ENCODE peak calls at places on chromosome 15, in four cellular contexts. D is CD8-positive, alpha-beta T cell; X is right atrium auricular region; M is heart left ventricle. H is an unnamed sample. For H3K4me1, the result is how much of the 10 kb centered on the place peaks cover.

GRCh38 chr15:31238906-31239305 is 87.7 kb upstream of the KLF13 start:
- DNase-seq in M (no peak), X (no peak), D (no peak), H (no peak)

GRCh38 chr15:68829068-68829467 is 8.4 kb upstream of the ANP32A start:
- DNase-seq in X (no peak), D (peak), M (no peak), H (peak)

GRCh38 chr15:67506775-67507747 is 13.9 kb upstream of the C15orf61 start:
- DNase-seq in M (no peak), D (no peak), X (no peak), H (no peak)

GRCh38 chr15:101295607-101296225 is 668 bp upstream of the SNRPA1 start:
- DNase-seq in M (no peak), D (no peak), X (no peak), H (peak)

GRCh38 chr15:92984161-92984560 is 84.0 kb downstream of the CHD2 start:
- DNase-seq in M (no peak), D (no peak), X (no peak), H (no peak)

GRCh38 chr15:93233710-93234109 is 144.7 kb upstream of the RGMA start:
- DNase-seq in D (no peak), M (no peak), X (no peak), H (no peak)

GRCh38 chr15:84685304-84685703 is 27.3 kb upstream of the NMB start:
- DNase-seq in D (no peak), M (no peak), X (peak), H (no peak)

GRCh38 chr15:25439456-25439836 is 622 bp upstream of the UBE3A start:
- DNase-seq in X (no peak), D (no peak), M (no peak), H (peak)

GRCh38 chr15:86178845-86179244 is 99.2 kb downstream of the AGBL1 start:
- DNase-seq in X (no peak), D (no peak), M (no peak), H (no peak)

GRCh38 chr15:48250640-48251076 is 44.6 kb downstream of the SLC12A1 start:
- DNase-seq in X (no peak), M (no peak), D (no peak), H (peak)

GRCh38 chr15:35741881-35742280 is 195.9 kb upstream of the DPH6 start:
- DNase-seq in D (no peak), X (no peak), M (no peak), H (no peak)

GRCh38 chr15:33068531-33068990 is 126.0 kb downstream of the FMN1 start:
- DNase-seq in X (no peak), M (no peak), D (no peak), H (peak)

GRCh38 chr15:90552162-90552928 is 22.6 kb downstream of the CRTC3 start:
- DNase-seq in X (no peak), M (no peak), D (no peak), H (no peak)

GRCh38 chr15:89469331-89470107 is 26.9 kb downstream of the RHCG start:
- DNase-seq in D (no peak), X (no peak), M (no peak), H (peak)

GRCh38 chr15:81033508-81033907 is 32.8 kb downstream of the TLNRD1 start:
- DNase-seq in M (no peak), X (no peak), D (no peak), H (no peak)

GRCh38 chr15:22795206-22796063 is 9.0 kb downstream of the NIPA1 start:
- DNase-seq in D (no peak), X (no peak), M (no peak), H (no peak)

GRCh38 chr15:88810449-88810848 is 7.2 kb downstream of the ACAN start:
- DNase-seq in X (no peak), D (no peak), M (no peak), H (no peak)

GRCh38 chr15:46229263-46229662 is 594.4 kb downstream of the SQOR start:
- DNase-seq in M (no peak), D (no peak), X (no peak), H (no peak)

GRCh38 chr15:68774521-68775293 is 46.0 kb downstream of the ANP32A start:
- DNase-seq in M (no peak), X (no peak), D (no peak), H (no peak)

GRCh38 chr15:35674873-35675781 is 129.2 kb upstream of the DPH6 start:
- DNase-seq in M (no peak), X (no peak), D (no peak), H (no peak)

GRCh38 chr15:58524247-58524646 is 92.5 kb downstream of the LIPC start:
- DNase-seq in X (no peak), D (no peak), M (no peak), H (peak)
- H3K27ac ChIP-seq in X (peak), D (no peak), M (peak), H (no peak)

GRCh38 chr15:74121858-74122257 is 8.5 kb upstream of the ISLR2 start:
- DNase-seq in D (no peak), X (no peak), M (no peak), H (no peak)

GRCh38 chr15:74124196-74124595 is 6.2 kb upstream of the ISLR2 start:
- DNase-seq in D (no peak), M (no peak), X (no peak), H (no peak)

GRCh38 chr15:74123131-74123429 is 7.3 kb upstream of the ISLR2 start:
- DNase-seq in X (no peak), D (no peak), M (no peak), H (no peak)

GRCh38 chr15:74122403-74123130 is 7.8 kb upstream of the ISLR2 start:
- DNase-seq in D (no peak), X (no peak), M (no peak), H (no peak)

DNA sequence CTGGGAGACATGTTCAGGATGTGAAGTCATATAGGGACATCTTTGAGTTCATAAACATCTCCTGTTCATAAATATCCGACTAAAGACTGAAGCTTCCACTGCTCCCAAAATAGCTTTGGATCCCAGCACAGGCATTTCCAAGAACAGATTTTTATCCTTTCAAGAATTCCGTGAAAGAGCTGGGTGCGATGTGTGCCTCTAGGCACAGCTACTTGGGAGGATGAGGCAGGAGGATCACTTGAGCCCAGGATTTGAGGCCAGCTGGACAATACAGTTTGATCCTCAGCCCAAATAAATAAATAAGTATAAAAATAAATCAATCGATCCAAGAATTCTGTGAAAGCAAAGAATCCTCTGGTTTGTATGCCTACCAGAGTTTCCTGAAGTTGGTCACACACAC is 6.7 kb upstream of the ISLR2 start:
- DNase-seq in D (no peak), X (no peak), M (no peak), H (no peak)
- H3K4me1 ChIP-seq in D (under half), X (under half), M (under half), H (under half)

DNA sequence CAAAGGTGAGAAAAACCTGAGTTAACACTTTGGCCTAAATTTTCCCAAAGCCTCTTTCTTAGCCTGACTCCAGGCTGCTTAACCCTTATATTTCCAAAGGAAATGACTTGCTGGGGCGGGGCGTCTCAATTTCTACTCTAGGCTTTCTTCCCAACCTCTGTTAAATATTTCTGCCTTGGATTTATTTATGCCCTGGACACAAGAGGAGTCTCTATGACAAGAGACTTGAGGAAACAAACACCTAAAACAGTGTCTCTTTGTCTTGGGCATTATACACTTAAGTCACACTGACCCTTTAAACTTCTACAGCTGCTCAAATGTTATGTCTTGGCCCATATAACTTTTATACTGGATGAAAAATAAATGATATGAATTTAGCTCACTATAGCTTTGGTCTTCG is 28.3 kb upstream of the AP4E1 start:
- DNase-seq in D (no peak), X (no peak), M (no peak), H (no peak)
- H3K4me3 ChIP-seq in D (no peak), X (no peak), M (no peak), H (no peak)

DNA sequence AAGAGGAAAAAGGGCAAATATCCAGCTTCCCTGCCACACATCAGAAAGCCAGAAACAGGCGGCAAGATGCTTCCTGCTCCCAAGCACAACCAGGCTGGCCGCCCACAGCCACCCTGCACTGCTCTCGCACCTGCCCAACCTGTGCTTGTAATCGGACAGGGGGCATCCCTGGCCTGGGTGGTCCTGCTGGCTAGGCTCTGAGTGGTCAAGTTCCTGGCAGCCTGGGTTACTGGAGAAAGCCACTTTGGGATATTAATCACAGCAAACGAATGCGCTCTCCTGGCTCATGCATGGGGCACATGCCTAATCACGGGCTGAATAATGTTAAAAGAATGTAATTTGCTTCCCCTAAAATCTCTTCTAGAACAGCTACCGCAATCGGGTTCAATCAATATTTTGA is 442.4 kb downstream of the MCTP2 start:
- DNase-seq in D (no peak), X (no peak), M (no peak), H (no peak)
- H3K27ac ChIP-seq in D (no peak), X (no peak), M (no peak), H (no peak)

GRCh38 chr15:40083756-40084101 is 24.9 kb downstream of the BMF start:
- DNase-seq in M (no peak), D (no peak), X (no peak), H (no peak)

GRCh38 chr15:40081691-40082194 is 26.9 kb downstream of the BMF start:
- DNase-seq in D (no peak), M (peak), X (peak), H (peak)

GRCh38 chr15:40080104-40080503 is 28.6 kb downstream of the BMF start:
- DNase-seq in M (no peak), D (no peak), X (no peak), H (no peak)

GRCh38 chr15:40080847-40081246 is 27.8 kb downstream of the BMF start:
- DNase-seq in M (no peak), D (no peak), X (no peak), H (no peak)

DNA sequence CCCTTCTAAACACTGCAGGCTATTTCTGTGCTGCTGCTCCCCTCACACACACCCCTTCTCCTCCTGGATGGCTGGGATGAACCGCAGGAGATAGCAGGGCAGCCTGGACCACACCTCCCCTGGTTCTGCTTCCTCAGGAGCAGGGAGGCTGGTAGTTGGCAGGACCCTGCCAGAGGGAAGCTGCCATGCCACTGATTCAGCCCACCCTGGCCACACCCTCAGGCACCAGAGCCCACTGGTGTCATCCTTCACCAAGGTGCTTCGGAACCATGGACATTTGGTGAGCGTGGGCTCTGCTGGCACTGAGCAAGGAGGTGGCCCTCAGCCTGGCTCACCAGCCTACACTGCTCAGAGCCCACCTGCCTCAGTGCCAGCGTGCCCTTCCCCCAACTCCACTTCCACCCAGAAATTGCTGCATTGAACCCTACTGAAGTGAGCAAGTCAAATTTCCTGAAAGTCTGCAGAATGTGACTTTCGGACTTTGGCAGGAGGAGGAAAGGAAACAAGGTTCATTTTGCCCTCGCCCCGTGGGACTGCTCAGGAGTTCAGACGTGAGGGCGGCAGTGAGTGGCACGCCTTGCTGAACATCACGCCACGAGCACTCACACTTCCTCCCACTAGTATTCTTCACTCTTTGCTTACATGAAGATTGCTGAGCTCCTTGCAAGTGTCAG is 26.3 kb downstream of the BMF start:
- DNase-seq in M (no peak), D (no peak), X (no peak), H (peak)
- H3K4me1 ChIP-seq in M (under half), D (under half), X (under half), H (under half)

GRCh38 chr15:98853593-98854420 is 153.8 kb downstream of the PGPEP1L start:
- DNase-seq in X (no peak), M (no peak), D (no peak), H (no peak)
- H3K4me3 ChIP-seq in X (no peak), M (peak), D (no peak), H (peak)

GRCh38 chr15:64611085-64611484 is 150.7 kb downstream of the ZNF609 start:
- DNase-seq in X (no peak), D (no peak), M (no peak), H (no peak)
- H3K27ac ChIP-seq in X (no peak), D (no peak), M (no peak), H (no peak)

GRCh38 chr15:98905981-98906711 is 101.4 kb downstream of the PGPEP1L start:
- DNase-seq in D (no peak), X (no peak), M (no peak), H (no peak)
- H3K4me1 ChIP-seq in D (under half), X (under half), M (under half), H (under half)

GRCh38 chr15:42359249-42359648 is at the start of gene CAPN3:
- DNase-seq in X (no peak), D (no peak), M (no peak), H (no peak)
- H3K4me3 ChIP-seq in X (peak), D (no peak), M (peak), H (no peak)

H was measured in small intestine.